ENCODE peak calls at places on chromosomes 2 and 18, in seven cellular contexts. Q is WERI-Rb-1, W is HFF-Myc, A is foreskin fibroblast, I is tibial artery, Y is epithelial cell of esophagus, O is GM10248. B is an unnamed sample.

GRCh38 chr18:43271593-43272432 is 5.5 kb downstream of the SYT4 start:
- DNase-seq in Q (peak), A (peak), Y (peak), O (peak), W (peak), I (no peak), B (peak)

GRCh38 chr2:7405861-7406715 is 488.9 kb downstream of the RNF144A start:
- DNase-seq in O (no peak), I (no peak), Y (no peak), Q (no peak), W (peak), A (no peak), B (no peak)

GRCh38 chr2:174888646-174889271 is 116.4 kb downstream of the CHN1 start:
- DNase-seq in I (no peak), A (no peak), W (no peak), Y (no peak), Q (no peak), O (no peak), B (no peak)

GRCh38 chr18:46856975-46857374 is 60.3 kb downstream of the PIAS2 start:
- DNase-seq in Y (no peak), W (no peak), Q (no peak), O (peak), A (no peak), I (no peak), B (no peak)

GRCh38 chr18:49016648-49017539 is 66.1 kb upstream of the SMAD7 start:
- DNase-seq in O (no peak), Y (peak), I (peak), Q (peak), A (peak), W (peak), B (no peak)

GRCh38 chr2:121532347-121532766 is 1.7 kb downstream of the RNU4ATAC start:
- DNase-seq in A (peak), Q (no peak), I (no peak), W (peak), O (no peak), Y (peak), B (no peak)

GRCh38 chr18:74286106-74286856 is 5.5 kb downstream of the CYB5A start:
- DNase-seq in Q (no peak), A (no peak), W (no peak), I (no peak), O (no peak), Y (no peak), B (no peak)

GRCh38 chr18:69400976-69401474 is 337 bp downstream of the DOK6 start:
- DNase-seq in Y (peak), A (peak), I (no peak), O (peak), Q (peak), W (no peak), B (peak)

GRCh38 chr2:3539836-3540235 is 18.3 kb downstream of the RNASEH1 start:
- DNase-seq in A (no peak), Q (no peak), Y (no peak), O (no peak), W (no peak), I (no peak), B (no peak)

GRCh38 chr2:147623328-147623727 is 221.5 kb upstream of the ACVR2A start:
- DNase-seq in A (no peak), Y (peak), W (no peak), I (no peak), Q (no peak), O (peak), B (peak)

GRCh38 chr2:201952212-201952611 is 81.4 kb upstream of the FZD7 start:
- DNase-seq in W (no peak), I (no peak), Q (no peak), Y (no peak), O (no peak), A (no peak), B (no peak)

GRCh38 chr2:240932724-240933047 is 26.6 kb downstream of the CROCC2 start:
- DNase-seq in I (no peak), Q (no peak), O (no peak), Y (no peak), W (no peak), A (no peak), B (no peak)

GRCh38 chr18:63258749-63259580 is 60.6 kb downstream of the BCL2 start:
- DNase-seq in W (no peak), I (no peak), Y (no peak), A (no peak), Q (no peak), O (no peak), B (peak)

GRCh38 chr2:82837588-82838304 is 1621.3 kb downstream of the SUCLG1 start:
- DNase-seq in W (peak), A (peak), I (no peak), Q (no peak), Y (peak), O (no peak), B (no peak)

GRCh38 chr2:228581731-228582130 is 400.2 kb upstream of the SPHKAP start:
- DNase-seq in I (no peak), Y (no peak), A (no peak), O (no peak), W (no peak), Q (no peak), B (no peak)

GRCh38 chr2:28152585-28153284 is 239.9 kb upstream of the FOSL2 start:
- DNase-seq in O (no peak), Q (no peak), Y (peak), I (no peak), W (no peak), A (peak), B (no peak)

GRCh38 chr2:86239745-86240144 is 40.5 kb downstream of the MRPL35 start:
- DNase-seq in O (no peak), Y (no peak), W (no peak), A (no peak), Q (no peak), I (no peak), B (no peak)

GRCh38 chr2:86243272-86243671 is 44.0 kb downstream of the MRPL35 start:
- DNase-seq in O (no peak), Y (no peak), W (no peak), I (peak), Q (no peak), A (no peak), B (no peak)

GRCh38 chr2:86240251-86240650 is 41.0 kb downstream of the MRPL35 start:
- DNase-seq in A (no peak), W (no peak), I (no peak), Q (no peak), O (no peak), Y (no peak), B (no peak)

GRCh38 chr2:86241611-86242010 is 42.4 kb downstream of the MRPL35 start:
- DNase-seq in Y (no peak), Q (no peak), O (no peak), I (peak), A (no peak), W (no peak), B (no peak)

GRCh38 chr2:86243950-86244733 is 44.9 kb downstream of the MRPL35 start:
- DNase-seq in O (peak), W (no peak), Q (no peak), A (no peak), I (peak), Y (no peak), B (no peak)
- TF ChIP-seq CTCF in O (no peak), W (no peak), Q (no peak), A (no peak), I (no peak), Y (no peak), B (no peak)

GRCh38 chr2:18557121-18557520 is 3.3 kb downstream of the RDH14 start:
- DNase-seq in Q (no peak), A (no peak), O (no peak), Y (no peak), W (no peak), I (no peak), B (no peak)

GRCh38 chr2:18559531-18559930 is 922 bp downstream of the RDH14 start:
- DNase-seq in Q (no peak), I (peak), O (no peak), Y (peak), A (no peak), W (no peak), B (no peak)

GRCh38 chr2:18558458-18558857 is 2.0 kb downstream of the RDH14 start:
- DNase-seq in O (no peak), Y (no peak), A (no peak), Q (no peak), I (no peak), W (no peak), B (no peak)

GRCh38 chr2:18560797-18561085 is 288 bp upstream of the RDH14 start:
- DNase-seq in Q (no peak), Y (no peak), W (no peak), O (no peak), A (no peak), I (no peak), B (no peak)

DNA sequence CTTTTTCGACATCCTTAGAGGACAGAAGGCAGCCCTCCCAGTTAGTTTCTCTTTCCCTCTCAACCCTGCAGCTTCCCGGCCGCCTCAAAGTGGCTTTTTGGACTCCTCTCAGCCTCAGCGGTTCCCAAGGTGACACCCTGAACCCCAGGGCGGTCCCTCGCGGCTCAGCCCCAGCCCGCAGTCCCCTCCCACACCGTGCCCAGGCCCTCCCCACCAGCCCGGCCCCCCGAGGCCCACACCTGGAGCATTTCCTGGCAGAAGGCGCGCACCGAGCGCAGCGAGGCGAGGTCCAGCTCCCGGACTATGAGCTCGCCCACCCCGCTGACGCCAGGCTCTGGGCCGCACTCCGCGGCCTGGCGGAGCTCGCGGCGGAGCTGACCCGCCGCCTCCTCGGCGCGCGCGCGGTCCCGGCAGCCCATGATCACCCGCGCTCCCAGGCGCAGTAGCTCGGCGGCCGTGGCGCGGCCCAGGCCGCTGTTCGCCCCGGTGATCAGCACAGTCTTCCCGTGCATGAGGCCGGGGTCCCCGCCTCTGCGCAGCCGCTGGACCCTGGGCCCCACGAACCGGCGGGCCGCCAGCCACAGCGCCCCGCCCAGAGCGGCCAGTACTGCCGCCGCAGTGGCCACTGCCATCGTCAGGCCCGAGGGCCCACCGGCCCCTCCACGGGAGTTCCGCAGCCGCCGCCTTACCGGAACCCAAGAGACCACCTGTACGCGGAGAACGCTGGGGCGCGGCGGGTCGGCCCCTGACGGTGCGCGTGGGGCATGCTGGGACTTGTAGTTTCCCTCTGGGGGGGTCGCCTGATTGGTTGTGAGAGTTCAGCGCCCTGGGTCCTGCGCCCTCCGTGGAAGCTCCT is at the start of gene RDH14:
- DNase-seq in Q (peak), W (peak), Y (peak), I (peak), A (peak), O (peak), B (peak)
- TF ChIP-seq CTCF in Q (no peak), W (no peak), Y (no peak), I (no peak), A (no peak), O (no peak), B (no peak)

DNA sequence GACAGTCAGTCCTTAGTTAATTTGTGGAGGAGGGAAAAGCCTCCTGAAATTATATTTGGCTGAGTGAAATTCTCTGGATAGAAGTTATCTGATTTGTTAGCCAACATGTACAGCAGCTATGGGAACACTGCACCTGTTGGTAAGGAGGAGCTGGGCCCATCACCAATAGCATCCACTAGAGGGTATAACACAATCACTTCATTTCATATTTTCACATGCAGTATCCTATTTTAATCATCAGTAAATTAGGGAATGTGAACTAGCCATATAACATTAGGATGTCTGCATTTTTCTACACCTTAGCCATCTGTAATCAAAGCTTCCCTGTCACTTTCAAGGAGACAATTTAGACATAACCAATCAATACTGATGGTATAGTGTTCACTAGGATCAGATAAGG is 818.4 kb upstream of the CDH2 start:
- DNase-seq in W (no peak), O (no peak), I (no peak), Y (peak), A (no peak), Q (peak), B (no peak)
- TF ChIP-seq CTCF in W (peak), O (no peak), I (no peak), Y (peak), A (peak), Q (no peak), B (no peak)

GRCh38 chr18:75530548-75531211 is 103.2 kb upstream of the SMIM21 start:
- DNase-seq in I (no peak), Y (no peak), Q (no peak), A (peak), O (no peak), W (no peak), B (no peak)
- TF ChIP-seq CTCF in I (no peak), Y (no peak), Q (no peak), A (no peak), O (no peak), W (no peak), B (no peak)

GRCh38 chr18:8049147-8049546 is 482.0 kb downstream of the PTPRM start:
- DNase-seq in Q (no peak), A (no peak), Y (peak), O (no peak), I (no peak), W (no peak), B (no peak)

GRCh38 chr18:8056723-8057122 is 489.6 kb downstream of the PTPRM start:
- DNase-seq in W (no peak), A (no peak), O (no peak), Y (no peak), I (no peak), Q (no peak), B (no peak)

GRCh38 chr18:8051388-8051787 is 484.3 kb downstream of the PTPRM start:
- DNase-seq in I (no peak), Q (no peak), W (no peak), Y (peak), O (no peak), A (no peak), B (no peak)

GRCh38 chr18:8050616-8051314 is 483.6 kb downstream of the PTPRM start:
- DNase-seq in A (no peak), I (no peak), Q (no peak), Y (no peak), O (no peak), W (no peak), B (no peak)

GRCh38 chr18:8052237-8052701 is 485.2 kb downstream of the PTPRM start:
- DNase-seq in I (no peak), O (no peak), Q (no peak), Y (peak), A (no peak), W (peak), B (peak)
- TF ChIP-seq CTCF in I (no peak), O (no peak), Q (no peak), Y (peak), A (no peak), W (no peak), B (no peak)

GRCh38 chr2:232982926-232983668 is 30.0 kb downstream of the NGEF start:
- DNase-seq in O (no peak), Q (no peak), W (no peak), A (no peak), I (peak), Y (no peak), B (no peak)
- TF ChIP-seq CTCF in O (peak), Q (peak), W (no peak), A (no peak), I (no peak), Y (no peak), B (no peak)

GRCh38 chr2:219573166-219573565 is 1.1 kb downstream of the INHA start:
- DNase-seq in I (no peak), W (no peak), Q (no peak), A (no peak), O (no peak), Y (no peak), B (no peak)

GRCh38 chr2:219570194-219570923 is 980 bp downstream of the OBSL1 start:
- DNase-seq in A (peak), I (no peak), Y (peak), W (no peak), O (no peak), Q (no peak), B (no peak)

GRCh38 chr2:219570924-219571310 is 422 bp downstream of the OBSL1 start:
- DNase-seq in O (no peak), A (peak), I (no peak), Q (no peak), W (no peak), Y (no peak), B (no peak)

GRCh38 chr2:219572237-219573001 is at the start of gene INHA:
- DNase-seq in A (no peak), I (no peak), Q (no peak), O (no peak), Y (no peak), W (no peak), B (no peak)

GRCh38 chr2:219571311-219572236 is at the start of gene OBSL1:
- DNase-seq in Y (peak), I (peak), W (peak), O (no peak), Q (peak), A (peak), B (no peak)
- TF ChIP-seq CTCF in Y (no peak), I (no peak), W (no peak), O (no peak), Q (no peak), A (no peak), B (no peak)

DNA sequence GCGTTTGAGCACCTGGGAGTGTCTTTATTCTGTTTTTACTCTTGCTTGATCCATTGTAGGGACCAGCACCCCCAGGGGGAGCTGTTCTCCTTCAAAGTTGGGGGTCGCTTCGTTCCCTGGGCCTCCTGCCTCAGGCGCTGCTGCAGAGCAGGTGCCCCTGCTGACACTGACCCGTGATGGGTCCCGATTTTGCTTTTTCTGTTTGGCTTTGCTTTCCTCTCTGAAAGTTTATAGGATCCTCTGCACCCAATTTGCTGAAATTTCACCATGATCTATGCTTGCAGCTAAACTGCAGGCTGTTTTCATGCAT is 22.9 kb upstream of the FAHD2A start:
- DNase-seq in Q (no peak), O (no peak), I (peak), Y (no peak), W (no peak), A (no peak), B (peak)
- TF ChIP-seq CTCF in Q (peak), O (no peak), I (no peak), Y (peak), W (peak), A (peak), B (no peak)

DNA sequence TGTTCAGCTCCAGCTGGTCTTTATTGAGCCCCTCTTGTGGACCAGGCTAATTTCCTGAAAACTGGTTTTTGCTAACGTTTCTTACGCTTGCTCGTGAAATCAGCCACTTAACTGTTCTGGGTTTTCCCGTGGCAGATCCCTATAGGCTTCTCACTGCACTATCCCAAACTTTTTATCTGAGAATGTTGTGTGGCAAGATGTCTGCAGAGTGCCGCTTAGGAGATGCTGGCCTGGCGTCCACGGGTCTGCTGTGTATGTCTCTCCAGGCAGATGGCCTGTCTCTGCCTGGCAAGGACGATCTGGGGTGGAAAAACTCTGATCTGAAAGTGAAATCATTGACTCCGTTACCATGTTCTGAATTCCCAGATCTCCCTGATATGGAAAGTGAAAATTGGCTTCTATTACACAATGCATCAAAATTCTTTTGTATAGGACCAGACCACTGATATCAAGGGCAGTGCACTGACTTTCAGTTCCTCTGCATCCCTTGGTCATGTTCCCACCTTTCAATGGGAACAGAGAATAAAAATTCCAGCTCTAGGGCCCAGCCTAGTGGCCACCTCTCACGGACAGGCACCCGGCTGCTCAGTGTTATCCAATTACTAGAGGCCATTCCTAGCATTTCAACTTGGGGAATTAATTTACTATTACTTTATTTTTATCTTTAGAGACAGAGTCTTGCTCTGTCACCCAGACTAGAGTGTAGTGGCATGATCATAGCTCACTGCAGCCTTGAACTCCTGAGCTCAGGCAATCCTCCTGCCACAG is 154.6 kb downstream of the ACOXL start:
- DNase-seq in A (no peak), Q (no peak), W (no peak), Y (no peak), I (no peak), O (no peak), B (no peak)
- TF ChIP-seq CTCF in A (no peak), Q (no peak), W (no peak), Y (no peak), I (no peak), O (no peak), B (no peak)